ENCODE peak calls at places on chromosome 20, in five cellular contexts. I is PC-9, Y is A549, H is GM23248, V is pancreas. A is an unnamed sample.

GRCh38 chr20:42027746-42028268 is 409.6 kb upstream of the CHD6 start:
- DNase-seq in H (no peak), Y (no peak), I (no peak), V (no peak), A (no peak)

GRCh38 chr20:15362849-15363248 is 1025.4 kb upstream of the FLRT3 start:
- DNase-seq in H (no peak), Y (no peak), V (no peak), I (no peak), A (no peak)

GRCh38 chr20:8646026-8646425 is 422.9 kb upstream of the PLCB4 start:
- DNase-seq in V (no peak), Y (no peak), H (peak; percentile 85), I (no peak), A (no peak)

GRCh38 chr20:44745560-44746366 is at the start of gene KCNK15:
- DNase-seq in H (peak; percentile 71), Y (no peak), V (peak; percentile 35), I (no peak), A (peak; percentile 61)

GRCh38 chr20:8935878-8936277 is 133.0 kb upstream of the PLCB4 start:
- DNase-seq in I (no peak), H (no peak), Y (no peak), V (no peak), A (no peak)

GRCh38 chr20:44810391-44811149 is at the start of gene RIMS4:
- DNase-seq in H (peak; percentile 37), I (no peak), V (no peak), Y (no peak), A (peak; percentile 11)

GRCh38 chr20:25058051-25058796 is at the start of gene ACSS1:
- DNase-seq in V (peak; percentile 77), Y (peak; percentile 54), I (peak; percentile 38), H (peak; percentile 63), A (no peak)

GRCh38 chr20:54152227-54153040 is 21.4 kb downstream of the CYP24A1 start:
- DNase-seq in V (no peak), Y (peak; percentile 88), H (no peak), I (peak; percentile 42), A (no peak)

GRCh38 chr20:62621251-62622110 is 20.8 kb upstream of the SLCO4A1 start:
- DNase-seq in H (no peak), I (peak; percentile 62), Y (no peak), V (no peak), A (no peak)

GRCh38 chr20:24950128-24950835 is 1.2 kb downstream of the CST7 start:
- DNase-seq in Y (no peak), V (peak; percentile 14), H (no peak), I (no peak), A (no peak)

GRCh38 chr20:57582432-57583288 is 21.8 kb downstream of the PCK1 start:
- DNase-seq in H (no peak), Y (peak; percentile 24), V (no peak), I (no peak), A (peak; percentile 44)

GRCh38 chr20:24118781-24119175 is 130.2 kb upstream of the GGTLC1 start:
- DNase-seq in Y (peak; percentile 13), H (peak; percentile 11), I (no peak), V (no peak), A (no peak)

GRCh38 chr20:45998337-45998736 is 10.4 kb upstream of the MMP9 start:
- DNase-seq in Y (no peak), V (no peak), I (no peak), H (no peak), A (no peak)

GRCh38 chr20:47568019-47568418 is 66.3 kb downstream of the NCOA3 start:
- DNase-seq in V (peak; percentile 69), Y (peak; percentile 62), H (peak; percentile 73), I (peak; percentile 71), A (peak; percentile 62)

GRCh38 chr20:2602046-2602735 is 50.2 kb upstream of the NOP56 start:
- DNase-seq in I (no peak), Y (no peak), V (no peak), H (no peak), A (no peak)

GRCh38 chr20:39645130-39645529 is 683.0 kb downstream of the DHX35 start:
- DNase-seq in I (no peak), Y (no peak), H (no peak), V (no peak), A (no peak)
- H3K9me3 ChIP-seq in I (no peaks in the 10 kb centered on the region), Y (no peaks in the 10 kb centered on the region), H (no peaks in the 10 kb centered on the region), V (no peaks in the 10 kb centered on the region), A (no peaks in the 10 kb centered on the region)

GRCh38 chr20:38219006-38219950 is 41.3 kb downstream of the KIAA1755 start:
- DNase-seq in I (no peak), Y (no peak), V (no peak), H (no peak), A (no peak)

GRCh38 chr20:38218566-38218885 is 42.0 kb downstream of the KIAA1755 start:
- DNase-seq in H (no peak), V (no peak), I (no peak), Y (no peak), A (no peak)

GRCh38 chr20:38216201-38216600 is 44.3 kb downstream of the KIAA1755 start:
- DNase-seq in H (no peak), V (no peak), I (no peak), Y (no peak), A (no peak)

GRCh38 chr20:38216736-38217595 is 43.6 kb downstream of the KIAA1755 start:
- DNase-seq in H (peak; percentile 19), I (no peak), Y (no peak), V (no peak), A (no peak)

GRCh38 chr20:38217791-38218565 is 42.6 kb downstream of the KIAA1755 start:
- DNase-seq in V (peak; percentile 34), I (peak; percentile 78), H (peak; percentile 98), Y (peak; percentile 77), A (peak; percentile 24)
- H3K4me3 ChIP-seq in V (no peak overlapping the region), I (no peak overlapping the region), H (no peak overlapping the region), Y (no peak overlapping the region), A (no peak overlapping the region)

GRCh38 chr20:63843778-63844177 is 12.7 kb upstream of the ZBTB46 start:
- DNase-seq in I (no peak), V (no peak), Y (no peak), H (no peak), A (no peak)
- H3K9me3 ChIP-seq in I (no peaks in the 10 kb centered on the region), V (no peaks in the 10 kb centered on the region), Y (no peaks in the 10 kb centered on the region), H (no peaks in the 10 kb centered on the region), A (no peaks in the 10 kb centered on the region)

DNA sequence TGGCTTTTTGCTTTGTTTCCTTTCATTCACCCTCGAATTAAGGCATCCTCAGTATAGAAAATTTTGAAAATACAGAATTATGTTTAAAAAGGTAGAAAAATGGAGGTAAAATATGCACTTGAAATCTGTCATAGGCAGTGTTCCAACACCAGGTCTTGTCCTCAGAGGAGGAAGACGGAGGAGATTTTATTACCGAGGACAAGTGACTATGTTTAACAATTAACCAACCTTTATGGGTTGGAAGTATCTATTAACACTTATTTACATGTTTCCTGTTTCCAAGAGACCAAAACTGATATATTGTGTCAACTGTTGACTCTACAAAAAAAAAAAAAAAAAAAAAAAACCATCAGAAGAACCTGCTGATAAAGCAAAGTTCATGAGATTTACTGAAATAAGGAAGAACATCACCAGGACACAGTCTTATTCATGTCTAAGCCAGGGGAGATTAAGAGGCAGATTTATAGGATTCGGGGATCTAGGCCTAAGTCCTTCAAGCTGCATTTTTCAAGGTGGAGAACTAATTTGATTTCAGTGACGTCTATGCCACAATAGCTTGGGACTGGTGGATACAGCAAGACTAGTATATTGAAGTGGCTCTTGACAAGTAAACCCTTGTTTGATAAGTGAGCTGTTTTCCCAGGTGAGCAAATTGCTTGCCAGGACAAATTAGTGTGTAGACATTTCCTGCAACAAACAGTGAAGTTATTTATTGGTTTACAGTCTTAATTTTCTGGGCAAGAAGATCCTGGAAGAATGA is 126.6 kb upstream of the NAA20 start:
- DNase-seq in H (no peak), I (no peak), Y (peak; percentile 49), V (no peak), A (no peak)
- H3K4me3 ChIP-seq in H (peak overlapping the region; percentile 66), I (no peak overlapping the region), Y (no peak overlapping the region), V (no peak overlapping the region), A (no peak overlapping the region)

A was measured in cardiac muscle cell.